ENCODE peak calls at places on chromosome 11, in six cellular contexts. One of them, this sample, is unnamed.

GRCh38 chr11:36577859-36578258 is 10.1 kb downstream of the RAG1 start:
- DNase-seq in thoracic aorta: no peak
- DNase-seq in adrenal gland: no peak
- DNase-seq in lower lobe of right lung: no peak
- DNase-seq in Panc1: no peak
- DNase-seq in AG04450: no peak
- DNase-seq in this sample: no peak

GRCh38 chr11:59857444-59858434 is 8.5 kb downstream of the TCN1 start:
- DNase-seq in AG04450: no peak
- DNase-seq in Panc1: no peak
- DNase-seq in thoracic aorta: no peak
- DNase-seq in adrenal gland: no peak
- DNase-seq in lower lobe of right lung: no peak
- DNase-seq in this sample: no peak

GRCh38 chr11:72083414-72083813 is 2.8 kb downstream of the LRRC51 start:
- DNase-seq in adrenal gland: no peak
- DNase-seq in Panc1: no peak
- DNase-seq in AG04450: no peak
- DNase-seq in thoracic aorta: no peak
- DNase-seq in lower lobe of right lung: no peak
- DNase-seq in this sample: no peak

GRCh38 chr11:46380340-46381045 is 976 bp upstream of the MDK start:
- DNase-seq in thoracic aorta: no peak
- DNase-seq in Panc1: no peak
- DNase-seq in adrenal gland: peak; percentile 71
- DNase-seq in AG04450: no peak
- DNase-seq in lower lobe of right lung: peak; percentile 86
- DNase-seq in this sample: peak; percentile 83

GRCh38 chr11:19253149-19253540 is 12.4 kb upstream of the E2F8 start:
- DNase-seq in lower lobe of right lung: no peak
- DNase-seq in AG04450: no peak
- DNase-seq in thoracic aorta: no peak
- DNase-seq in adrenal gland: no peak
- DNase-seq in Panc1: no peak
- DNase-seq in this sample: no peak

GRCh38 chr11:97742717-97743116 is 1278.0 kb upstream of the CNTN5 start:
- DNase-seq in AG04450: no peak
- DNase-seq in Panc1: no peak
- DNase-seq in lower lobe of right lung: no peak
- DNase-seq in thoracic aorta: no peak
- DNase-seq in adrenal gland: no peak
- DNase-seq in this sample: no peak

GRCh38 chr11:8360086-8360828 is 96.6 kb upstream of the LMO1 start:
- DNase-seq in lower lobe of right lung: no peak
- DNase-seq in AG04450: no peak
- DNase-seq in adrenal gland: no peak
- DNase-seq in thoracic aorta: no peak
- DNase-seq in Panc1: no peak
- DNase-seq in this sample: no peak

GRCh38 chr11:61777234-61778090 is 14.9 kb downstream of the TMEM258 start:
- DNase-seq in AG04450: no peak
- DNase-seq in adrenal gland: peak; percentile 84
- DNase-seq in lower lobe of right lung: no peak
- DNase-seq in thoracic aorta: no peak
- DNase-seq in Panc1: no peak
- DNase-seq in this sample: peak; percentile 45

GRCh38 chr11:100827934-100828661 is 141.0 kb downstream of the ARHGAP42 start:
- DNase-seq in AG04450: peak; percentile 51
- DNase-seq in Panc1: no peak
- DNase-seq in lower lobe of right lung: no peak
- DNase-seq in thoracic aorta: no peak
- DNase-seq in adrenal gland: no peak
- DNase-seq in this sample: no peak

GRCh38 chr11:103529217-103529684 is 420.0 kb downstream of the DYNC2H1 start:
- DNase-seq in adrenal gland: peak; percentile 21
- DNase-seq in AG04450: no peak
- DNase-seq in Panc1: peak; percentile 20
- DNase-seq in thoracic aorta: no peak
- DNase-seq in lower lobe of right lung: no peak
- DNase-seq in this sample: no peak

GRCh38 chr11:13761250-13761649 is 92.8 kb downstream of the FAR1 start:
- DNase-seq in AG04450: no peak
- DNase-seq in Panc1: no peak
- DNase-seq in adrenal gland: no peak
- DNase-seq in thoracic aorta: no peak
- DNase-seq in lower lobe of right lung: no peak
- DNase-seq in this sample: no peak

GRCh38 chr11:27388869-27389268 is 25.9 kb upstream of the CCDC34 start:
- DNase-seq in Panc1: no peak
- DNase-seq in adrenal gland: no peak
- DNase-seq in AG04450: no peak
- DNase-seq in lower lobe of right lung: no peak
- DNase-seq in thoracic aorta: no peak
- DNase-seq in this sample: no peak

GRCh38 chr11:27390959-27391326 is 27.9 kb upstream of the CCDC34 start:
- DNase-seq in lower lobe of right lung: no peak
- DNase-seq in AG04450: no peak
- DNase-seq in thoracic aorta: no peak
- DNase-seq in adrenal gland: no peak
- DNase-seq in Panc1: no peak
- DNase-seq in this sample: no peak

GRCh38 chr11:27392278-27392677 is 29.3 kb upstream of the CCDC34 start:
- DNase-seq in Panc1: no peak
- DNase-seq in thoracic aorta: no peak
- DNase-seq in lower lobe of right lung: no peak
- DNase-seq in AG04450: no peak
- DNase-seq in adrenal gland: no peak
- DNase-seq in this sample: no peak

GRCh38 chr11:27391336-27392015 is 28.5 kb upstream of the CCDC34 start:
- DNase-seq in AG04450: no peak
- DNase-seq in adrenal gland: no peak
- DNase-seq in lower lobe of right lung: no peak
- DNase-seq in Panc1: no peak
- DNase-seq in thoracic aorta: no peak
- DNase-seq in this sample: no peak

DNA sequence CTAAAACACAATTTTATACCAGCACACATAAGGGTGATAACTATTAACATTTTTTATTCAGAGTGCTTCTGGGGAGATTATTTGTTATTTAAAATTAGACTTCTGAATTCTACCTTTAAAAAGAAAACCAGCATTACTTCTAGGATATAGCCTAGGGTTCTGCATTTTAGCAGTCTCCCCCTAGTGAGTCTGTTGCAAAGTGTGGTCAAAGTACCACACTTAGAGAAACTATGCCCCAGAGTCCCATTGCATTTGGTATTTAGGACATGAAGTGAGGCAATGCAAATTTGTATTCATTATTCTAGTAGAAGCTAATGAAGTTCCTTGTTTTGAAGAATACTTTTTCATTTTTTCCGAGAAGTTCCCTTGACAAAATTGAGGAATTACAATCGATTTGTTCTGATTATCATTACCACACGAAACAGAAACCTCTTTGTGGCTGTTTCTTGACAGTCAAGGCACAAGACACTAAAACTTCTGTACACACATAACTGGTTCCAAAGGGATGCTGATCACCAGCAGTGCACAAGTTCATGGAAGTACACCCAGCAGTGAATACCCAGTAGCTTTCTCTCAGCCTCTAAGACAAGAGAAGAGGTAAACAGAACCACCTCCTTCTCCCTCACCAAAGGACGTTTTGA is 27.4 kb upstream of the CCDC34 start:
- DNase-seq in AG04450: no peak
- DNase-seq in thoracic aorta: no peak
- DNase-seq in lower lobe of right lung: no peak
- DNase-seq in Panc1: no peak
- DNase-seq in adrenal gland: no peak
- DNase-seq in this sample: no peak
- H3K4me3 ChIP-seq in AG04450: no peak overlapping the region
- H3K4me3 ChIP-seq in thoracic aorta: no peak overlapping the region
- H3K4me3 ChIP-seq in lower lobe of right lung: no peak overlapping the region
- H3K4me3 ChIP-seq in Panc1: no peak overlapping the region
- H3K4me3 ChIP-seq in adrenal gland: no peak overlapping the region
- H3K4me3 ChIP-seq in this sample: no peak overlapping the region

GRCh38 chr11:125167954-125168821 is 3.6 kb downstream of the PKNOX2 start:
- DNase-seq in Panc1: no peak
- DNase-seq in AG04450: peak; percentile 77
- DNase-seq in thoracic aorta: no peak
- DNase-seq in adrenal gland: no peak
- DNase-seq in lower lobe of right lung: no peak
- DNase-seq in this sample: no peak
- H3K27ac ChIP-seq in Panc1: no peak overlapping the region
- H3K27ac ChIP-seq in AG04450: peak overlapping the region; percentile 75
- H3K27ac ChIP-seq in thoracic aorta: peak overlapping the region; percentile 81
- H3K27ac ChIP-seq in adrenal gland: no peak overlapping the region
- H3K27ac ChIP-seq in lower lobe of right lung: peak overlapping the region; percentile 80
- H3K27ac ChIP-seq in this sample: peak overlapping the region; percentile 85

GRCh38 chr11:69704508-69705245 is 855 bp upstream of the FGF19 start:
- DNase-seq in adrenal gland: no peak
- DNase-seq in thoracic aorta: no peak
- DNase-seq in AG04450: no peak
- DNase-seq in lower lobe of right lung: no peak
- DNase-seq in Panc1: no peak
- DNase-seq in this sample: no peak
- TF ChIP-seq CTCF in adrenal gland: peak; percentile 39
- TF ChIP-seq CTCF in thoracic aorta: peak; percentile 38
- TF ChIP-seq CTCF in AG04450: peak; percentile 55
- TF ChIP-seq CTCF in lower lobe of right lung: peak; percentile 28
- TF ChIP-seq CTCF in Panc1: peak; percentile 97
- TF ChIP-seq CTCF in this sample: peak; percentile 41

GRCh38 chr11:130894322-130895025 is 21.8 kb downstream of the SNX19 start:
- DNase-seq in thoracic aorta: no peak
- DNase-seq in Panc1: peak; percentile 56
- DNase-seq in lower lobe of right lung: peak; percentile 59
- DNase-seq in AG04450: peak; percentile 55
- DNase-seq in adrenal gland: peak; percentile 70
- DNase-seq in this sample: peak; percentile 53

GRCh38 chr11:130902380-130902779 is 13.9 kb downstream of the SNX19 start:
- DNase-seq in Panc1: no peak
- DNase-seq in thoracic aorta: no peak
- DNase-seq in AG04450: no peak
- DNase-seq in adrenal gland: no peak
- DNase-seq in lower lobe of right lung: no peak
- DNase-seq in this sample: no peak

GRCh38 chr11:130892847-130893246 is 23.4 kb downstream of the SNX19 start:
- DNase-seq in adrenal gland: no peak
- DNase-seq in AG04450: no peak
- DNase-seq in thoracic aorta: no peak
- DNase-seq in lower lobe of right lung: no peak
- DNase-seq in Panc1: no peak
- DNase-seq in this sample: no peak

GRCh38 chr11:130899106-130899505 is 17.2 kb downstream of the SNX19 start:
- DNase-seq in thoracic aorta: no peak
- DNase-seq in Panc1: no peak
- DNase-seq in adrenal gland: no peak
- DNase-seq in AG04450: no peak
- DNase-seq in lower lobe of right lung: no peak
- DNase-seq in this sample: no peak

DNA sequence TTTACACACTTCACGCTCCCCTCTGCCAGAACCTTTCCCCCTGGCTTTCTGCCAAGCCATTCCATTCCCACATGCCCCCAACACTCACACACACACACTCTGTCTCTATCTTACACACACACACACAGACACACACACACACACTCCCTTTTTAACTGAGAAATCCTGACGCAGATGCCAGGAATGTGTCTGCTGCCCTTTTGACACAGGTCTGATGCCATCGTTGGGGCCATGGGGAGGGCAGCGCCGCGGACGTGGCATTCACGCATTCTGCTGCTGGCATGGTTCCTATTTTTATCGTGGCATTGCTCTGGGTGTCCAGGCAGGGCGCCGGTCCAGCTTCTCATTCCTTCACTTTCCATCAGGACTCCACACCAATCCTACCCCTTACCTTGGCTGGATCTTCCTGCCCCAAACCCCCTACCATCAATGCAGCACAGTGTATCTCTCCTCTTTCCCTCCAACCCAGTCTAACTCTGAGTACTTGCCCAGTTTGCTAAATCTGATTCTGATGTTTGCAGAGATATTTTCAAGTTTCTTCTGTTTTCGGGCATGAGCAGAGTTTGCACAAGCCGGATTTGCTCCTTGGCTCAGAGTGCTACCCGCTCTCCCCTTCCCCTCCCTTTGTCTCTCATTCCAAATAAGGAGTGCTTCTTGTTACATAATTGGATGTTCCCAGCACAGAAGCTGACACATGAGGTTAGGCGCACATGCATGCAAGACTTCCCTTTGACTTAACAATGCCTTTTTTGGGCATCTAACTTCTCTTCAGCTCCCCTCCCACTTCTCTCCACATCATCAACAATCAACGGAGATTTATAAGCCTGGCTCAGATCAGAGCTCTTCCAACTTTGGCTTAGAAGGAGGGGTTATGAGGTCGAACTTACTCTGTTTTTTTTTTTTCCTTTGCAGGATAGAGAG is 18.8 kb downstream of the SNX19 start:
- DNase-seq in Panc1: no peak
- DNase-seq in adrenal gland: peak; percentile 62
- DNase-seq in thoracic aorta: peak; percentile 92
- DNase-seq in lower lobe of right lung: peak; percentile 65
- DNase-seq in AG04450: peak; percentile 96
- DNase-seq in this sample: peak; percentile 73
- H3K4me3 ChIP-seq in Panc1: no peak overlapping the region
- H3K4me3 ChIP-seq in adrenal gland: no peak overlapping the region
- H3K4me3 ChIP-seq in thoracic aorta: peak overlapping the region; percentile 52
- H3K4me3 ChIP-seq in lower lobe of right lung: peak overlapping the region; percentile 2
- H3K4me3 ChIP-seq in AG04450: peak overlapping the region; percentile 34
- H3K4me3 ChIP-seq in this sample: no peak overlapping the region

GRCh38 chr11:44763111-44763820 is 36.5 kb downstream of the TSPAN18 start:
- DNase-seq in thoracic aorta: no peak
- DNase-seq in lower lobe of right lung: no peak
- DNase-seq in adrenal gland: no peak
- DNase-seq in AG04450: no peak
- DNase-seq in Panc1: no peak
- DNase-seq in this sample: no peak
- H3K27ac ChIP-seq in thoracic aorta: no peak overlapping the region
- H3K27ac ChIP-seq in lower lobe of right lung: no peak overlapping the region
- H3K27ac ChIP-seq in adrenal gland: no peak overlapping the region
- H3K27ac ChIP-seq in AG04450: no peak overlapping the region
- H3K27ac ChIP-seq in Panc1: no peak overlapping the region
- H3K27ac ChIP-seq in this sample: peak overlapping the region; percentile 87

DNA sequence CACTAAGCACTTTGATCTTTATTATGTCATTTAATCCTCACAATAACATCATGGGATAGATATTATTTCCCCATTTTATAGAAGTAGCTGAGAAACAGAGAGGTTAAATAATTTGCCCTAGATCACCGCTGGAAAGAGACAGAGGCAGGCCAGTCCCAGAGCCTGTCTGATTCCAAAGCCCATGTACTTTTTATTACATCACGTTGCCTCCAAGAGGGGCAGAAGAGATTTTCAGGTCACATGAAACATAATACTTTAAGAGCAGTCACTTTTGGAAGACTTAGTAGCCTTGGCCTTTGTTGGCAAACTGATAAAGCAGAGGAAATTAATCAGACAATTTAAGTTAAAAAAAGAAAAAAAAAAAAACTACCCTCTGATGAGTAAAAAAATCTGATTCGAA is 200.2 kb upstream of the ARHGAP20 start:
- DNase-seq in thoracic aorta: no peak
- DNase-seq in Panc1: no peak
- DNase-seq in lower lobe of right lung: no peak
- DNase-seq in adrenal gland: no peak
- DNase-seq in AG04450: no peak
- DNase-seq in this sample: no peak
- TF ChIP-seq CTCF in thoracic aorta: no peak
- TF ChIP-seq CTCF in Panc1: no peak
- TF ChIP-seq CTCF in lower lobe of right lung: no peak
- TF ChIP-seq CTCF in adrenal gland: no peak
- TF ChIP-seq CTCF in AG04450: no peak
- TF ChIP-seq CTCF in this sample: no peak

GRCh38 chr11:24348908-24349307 is 147.9 kb upstream of the LUZP2 start:
- DNase-seq in Panc1: no peak
- DNase-seq in adrenal gland: no peak
- DNase-seq in AG04450: no peak
- DNase-seq in thoracic aorta: no peak
- DNase-seq in lower lobe of right lung: no peak
- DNase-seq in this sample: no peak
- H3K4me3 ChIP-seq in Panc1: no peak overlapping the region
- H3K4me3 ChIP-seq in adrenal gland: no peak overlapping the region
- H3K4me3 ChIP-seq in AG04450: no peak overlapping the region
- H3K4me3 ChIP-seq in thoracic aorta: no peak overlapping the region
- H3K4me3 ChIP-seq in lower lobe of right lung: no peak overlapping the region
- H3K4me3 ChIP-seq in this sample: no peak overlapping the region